ENCODE peak calls at places on chromosomes 13 and 19, in eight cellular contexts. B, Z, G, E, M, S, X and O are unnamed samples.

GRCh38 chr19:508204-509150 is 1.2 kb downstream of the TPGS1 start:
- DNase-seq in E (no peak), G (no peak), S (no peak), Z (no peak), M (no peak), X (no peak), B (no peak), O (no peak)

GRCh38 chr13:32281083-32281482 is 34.1 kb downstream of the ZAR1L start:
- DNase-seq in S (no peak), X (no peak), G (no peak), M (no peak), B (no peak), Z (no peak), E (no peak), O (no peak)

GRCh38 chr19:18764591-18765051 is 26.5 kb downstream of the COMP start:
- DNase-seq in S (no peak), Z (no peak), E (no peak), G (no peak), X (no peak), B (no peak), M (no peak), O (peak; percentile 28)

GRCh38 chr13:81487151-81487550 is 1146.2 kb upstream of the SPRY2 start:
- DNase-seq in Z (no peak), G (peak; percentile 88), B (no peak), S (peak; percentile 52), X (no peak), M (peak; percentile 22), E (no peak), O (peak; percentile 68)

GRCh38 chr19:2485428-2485827 is 9.5 kb downstream of the GADD45B start:
- DNase-seq in Z (no peak), X (no peak), G (no peak), E (no peak), S (no peak), M (no peak), B (no peak), O (no peak)

GRCh38 chr13:39876258-39876657 is 220.8 kb downstream of the COG6 start:
- DNase-seq in Z (no peak), X (no peak), M (no peak), B (no peak), S (no peak), E (no peak), G (peak; percentile 26), O (peak; percentile 87)

GRCh38 chr19:55495646-55496349 is 7.6 kb downstream of the SSC5D start:
- DNase-seq in S (no peak), B (no peak), M (no peak), G (peak; percentile 55), E (no peak), Z (no peak), X (no peak), O (no peak)

GRCh38 chr19:4390017-4390861 is 10.1 kb downstream of the SH3GL1 start:
- DNase-seq in M (no peak), E (no peak), G (peak; percentile 96), Z (no peak), X (no peak), B (peak; percentile 62), S (peak; percentile 53), O (no peak)

GRCh38 chr19:49534632-49535385 is 7.0 kb downstream of the RCN3 start:
- DNase-seq in X (no peak), E (peak; percentile 32), M (no peak), Z (no peak), B (no peak), G (no peak), S (no peak), O (no peak)

GRCh38 chr19:54156953-54157352 is 2.6 kb downstream of the LENG1 start:
- DNase-seq in B (no peak), M (no peak), Z (no peak), X (no peak), G (no peak), S (peak; percentile 51), E (no peak), O (no peak)

GRCh38 chr19:44657211-44657921 is 13.7 kb downstream of the PVR start:
- DNase-seq in E (peak; percentile 85), M (peak; percentile 68), Z (peak; percentile 59), S (peak; percentile 78), B (peak; percentile 78), X (peak; percentile 61), G (peak; percentile 88), O (peak; percentile 48)

GRCh38 chr13:28582225-28582891 is 76.6 kb upstream of the POMP start:
- DNase-seq in Z (no peak), S (no peak), M (no peak), X (no peak), E (peak; percentile 57), G (peak; percentile 34), B (no peak), O (no peak)

GRCh38 chr13:74554581-74555290 is 420.5 kb upstream of the KLF12 start:
- DNase-seq in E (no peak), B (no peak), S (no peak), X (no peak), Z (no peak), G (no peak), M (no peak), O (no peak)

GRCh38 chr13:40346592-40346991 is 319.8 kb downstream of the FOXO1 start:
- DNase-seq in Z (no peak), G (no peak), M (no peak), B (no peak), X (no peak), E (no peak), S (no peak), O (no peak)

GRCh38 chr19:17475541-17476115 is 5.3 kb downstream of the SLC27A1 start:
- DNase-seq in S (no peak), B (peak; percentile 56), M (no peak), X (no peak), E (no peak), Z (no peak), G (no peak), O (peak; percentile 25)

GRCh38 chr19:16684216-16684615 is 23.3 kb downstream of the TMEM38A start:
- DNase-seq in X (no peak), S (no peak), M (no peak), E (no peak), G (no peak), Z (no peak), B (no peak), O (no peak)

GRCh38 chr13:36788276-36788675 is 30.7 kb upstream of the RFXAP start:
- DNase-seq in E (no peak), S (no peak), Z (no peak), G (no peak), B (no peak), M (no peak), X (no peak), O (peak; percentile 52)